ENCODE peak calls at places on chromosomes 11 and 22, in six cellular contexts. Q is body of pancreas; G is Peyer's patch; T is activated CD4-positive, alpha-beta T cell treated with anti-CD3 and anti-CD28 coated beads, Interleukin-2, amount 50 U/mL, for 1 hour; U is foreskin keratinocyte; X is AG10803. L is an unnamed sample.

GRCh38 chr11:4665424-4665823 is 21.6 kb downstream of the OR51E1 start:
- DNase-seq in T (no peak), G (no peak), X (no peak), U (no peak), Q (no peak), L (no peak)

GRCh38 chr11:94125408-94126120 is 3.1 kb upstream of the PANX1 start:
- DNase-seq in G (no peak), Q (no peak), U (no peak), T (no peak), X (peak), L (no peak)

GRCh38 chr11:33310720-33311500 is 53.7 kb downstream of the HIPK3 start:
- DNase-seq in X (no peak), T (no peak), Q (no peak), G (no peak), U (no peak), L (no peak)

GRCh38 chr22:37072673-37073072 is 21.1 kb downstream of the KCTD17 start:
- DNase-seq in X (no peak), G (no peak), Q (no peak), U (no peak), T (no peak), L (no peak)

GRCh38 chr11:20605602-20606091 is 6.2 kb downstream of the SLC6A5 start:
- DNase-seq in U (no peak), X (no peak), Q (no peak), T (no peak), G (no peak), L (no peak)

GRCh38 chr11:103529217-103529684 is 420.0 kb downstream of the DYNC2H1 start:
- DNase-seq in X (peak), G (no peak), Q (no peak), T (no peak), U (peak), L (peak)

GRCh38 chr11:93089474-93090102 is 108.2 kb downstream of the SLC36A4 start:
- DNase-seq in X (peak), Q (peak), T (no peak), U (peak), G (no peak), L (peak)

GRCh38 chr11:11722246-11722645 is 100.4 kb upstream of the GALNT18 start:
- DNase-seq in T (no peak), U (no peak), G (no peak), X (no peak), Q (no peak), L (no peak)

GRCh38 chr11:19918302-19919049 is 205.8 kb downstream of the NAV2 start:
- DNase-seq in U (no peak), T (no peak), X (peak), Q (no peak), G (no peak), L (peak)

GRCh38 chr11:69380451-69380901 is 86.5 kb downstream of the MYEOV start:
- DNase-seq in T (no peak), X (no peak), G (peak), U (no peak), Q (no peak), L (no peak)

GRCh38 chr11:115493488-115493887 is 10.7 kb downstream of the CADM1 start:
- DNase-seq in U (no peak), Q (no peak), G (no peak), X (no peak), T (no peak), L (no peak)

GRCh38 chr11:131888230-131888826 is 517.9 kb downstream of the NTM start:
- DNase-seq in Q (no peak), T (no peak), U (peak), G (no peak), X (peak), L (peak)

GRCh38 chr22:45671051-45671782 is 417 bp upstream of the ATXN10 start:
- DNase-seq in T (no peak), X (peak), G (no peak), U (no peak), Q (no peak), L (peak)

GRCh38 chr11:2796091-2796490 is 89.5 kb downstream of the CDKN1C start:
- DNase-seq in G (peak), U (no peak), X (no peak), Q (peak), T (no peak), L (no peak)

GRCh38 chr22:49427941-49428340 is 399.7 kb downstream of the BRD1 start:
- DNase-seq in T (no peak), U (no peak), X (no peak), Q (no peak), G (no peak), L (no peak)

GRCh38 chr11:130383363-130384168 is 44.8 kb downstream of the ADAMTS8 start:
- DNase-seq in G (no peak), T (no peak), X (peak), Q (no peak), U (no peak), L (peak)

GRCh38 chr22:30250039-30250565 is 3.5 kb upstream of the LIF start:
- DNase-seq in G (no peak), X (no peak), Q (no peak), T (no peak), U (no peak), L (no peak)

GRCh38 chr11:128497057-128497957 is 90.1 kb downstream of the ETS1 start:
- DNase-seq in X (peak), G (no peak), U (peak), T (no peak), Q (peak), L (peak)

GRCh38 chr22:40932396-40932795 is 18.8 kb upstream of the RBX1 start:
- DNase-seq in X (no peak), Q (no peak), G (no peak), U (no peak), T (no peak), L (no peak)

GRCh38 chr11:125343732-125344131 is 152.3 kb downstream of the FEZ1 start:
- DNase-seq in T (no peak), X (no peak), G (no peak), Q (no peak), U (no peak), L (no peak)

GRCh38 chr22:39622881-39623367 is 52.4 kb downstream of the CACNA1I start:
- DNase-seq in U (no peak), Q (peak), T (peak), G (peak), X (peak), L (peak)

GRCh38 chr11:17683378-17684161 is 35.8 kb upstream of the MYOD1 start:
- DNase-seq in U (peak), X (peak), Q (peak), G (no peak), T (no peak), L (peak)

GRCh38 chr22:22928666-22929380 is 41.2 kb downstream of the IGLL5 start:
- DNase-seq in U (peak), G (peak), X (peak), T (peak), Q (peak), L (peak)